ENCODE peak calls at places on chromosomes 13 and 19, in five cellular contexts. Z is thyroid gland, M is tibial artery, V is upper lobe of left lung, N is left ventricle myocardium inferior. Q is an unnamed sample.

GRCh38 chr19:29364224-29364726 is 151.3 kb upstream of the UQCRFS1 start:
- DNase-seq in Z (no peak), M (no peak), V (no peak), N (no peak), Q (no peak)

GRCh38 chr19:15864824-15865223 is 33.0 kb downstream of the CYP4F2 start:
- DNase-seq in Z (no peak), M (no peak), V (no peak), N (no peak), Q (no peak)

GRCh38 chr19:5850743-5851293 is 431 bp downstream of the FUT3 start:
- DNase-seq in Z (peak; percentile 85), M (peak; percentile 28), V (peak; percentile 89), N (no peak), Q (no peak)

GRCh38 chr19:33436360-33437345 is 63.1 kb downstream of the CEBPG start:
- DNase-seq in Z (no peak), M (no peak), V (no peak), N (peak; percentile 6), Q (no peak)

GRCh38 chr13:94558721-94559120 is 37.2 kb downstream of the TGDS start:
- DNase-seq in Z (no peak), M (no peak), V (no peak), N (no peak), Q (no peak)

GRCh38 chr13:47220453-47221150 is 323.7 kb upstream of the HTR2A start:
- DNase-seq in Z (no peak), M (no peak), V (no peak), N (no peak), Q (no peak)

GRCh38 chr19:10142701-10143375 is 23.1 kb upstream of the EIF3G start:
- DNase-seq in Z (no peak), M (no peak), V (peak; percentile 73), N (no peak), Q (no peak)

GRCh38 chr13:47816835-47817234 is 184.2 kb downstream of the SUCLA2 start:
- DNase-seq in Z (no peak), M (no peak), V (no peak), N (no peak), Q (no peak)

GRCh38 chr19:1651061-1651547 is 1.3 kb downstream of the TCF3 start:
- DNase-seq in Z (no peak), M (no peak), V (no peak), N (no peak), Q (peak; percentile 86)

GRCh38 chr19:12721656-12722565 is 1.8 kb downstream of the TNPO2 start:
- DNase-seq in Z (peak; percentile 69), M (peak; percentile 68), V (peak; percentile 65), N (peak; percentile 66), Q (peak; percentile 74)

GRCh38 chr13:39245688-39246087 is 207.4 kb downstream of the NHLRC3 start:
- DNase-seq in Z (no peak), M (no peak), V (no peak), N (no peak), Q (no peak)

GRCh38 chr13:100913143-100913542 is 238.5 kb upstream of the TMTC4 start:
- DNase-seq in Z (no peak), M (no peak), V (no peak), N (no peak), Q (no peak)

GRCh38 chr13:113831061-113831460 is 32.8 kb downstream of the GAS6 start:
- DNase-seq in Z (no peak), M (no peak), V (no peak), N (no peak), Q (no peak)

GRCh38 chr13:95362666-95363065 is 61.4 kb upstream of the ABCC4 start:
- DNase-seq in Z (no peak), M (no peak), V (no peak), N (no peak), Q (no peak)

DNA sequence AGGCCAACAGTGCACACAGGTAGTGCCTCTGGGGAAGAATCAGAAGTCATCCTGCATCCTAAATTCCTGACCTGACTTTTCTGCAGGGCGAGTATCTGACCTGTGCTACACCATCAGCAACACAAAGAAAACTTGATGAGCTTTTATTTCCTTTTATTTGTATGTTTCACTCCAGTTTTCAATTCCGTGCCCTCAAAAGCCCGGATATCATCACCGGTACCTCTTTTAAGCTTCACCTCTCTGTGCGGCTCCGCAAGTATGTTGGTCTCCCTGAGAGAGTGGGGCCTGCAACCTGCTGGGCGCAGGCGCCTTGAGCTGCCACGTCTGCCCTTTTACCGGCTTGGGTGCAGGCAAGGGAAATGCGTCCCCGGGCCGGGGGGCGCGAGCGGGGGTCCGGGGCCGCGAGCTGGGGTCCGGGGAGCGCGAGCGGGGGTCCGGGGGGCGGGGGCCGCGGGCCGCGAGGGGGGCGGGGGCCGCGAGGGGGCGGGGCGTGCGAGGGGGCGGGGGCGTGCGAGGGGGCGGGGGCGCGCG is 4.3 kb upstream of the DUXA start:
- DNase-seq in Z (peak; percentile 70), M (peak; percentile 56), V (no peak), N (peak; percentile 31), Q (peak; percentile 11)
- H3K4me3 ChIP-seq in Z (no peak overlapping the region), M (peak overlapping the region; percentile 50), V (peak overlapping the region; percentile 28), N (peak overlapping the region; percentile 62), Q (peak overlapping the region; percentile 37)

GRCh38 chr13:111639196-111639705 is 318.8 kb downstream of the TEX29 start:
- DNase-seq in Z (no peak), M (no peak), V (no peak), N (no peak), Q (no peak)

GRCh38 chr13:111637365-111637764 is 316.9 kb downstream of the TEX29 start:
- DNase-seq in Z (no peak), M (no peak), V (no peak), N (no peak), Q (no peak)

GRCh38 chr13:111639994-111640393 is 319.6 kb downstream of the TEX29 start:
- DNase-seq in Z (no peak), M (no peak), V (no peak), N (no peak), Q (no peak)

GRCh38 chr13:111636804-111637203 is 316.4 kb downstream of the TEX29 start:
- DNase-seq in Z (no peak), M (no peak), V (no peak), N (no peak), Q (no peak)

GRCh38 chr13:111638233-111638632 is 317.8 kb downstream of the TEX29 start:
- DNase-seq in Z (no peak), M (no peak), V (no peak), N (no peak), Q (no peak)
- TF ChIP-seq CTCF in Z (no peak), M (no peak), V (no peak), N (no peak), Q (no peak)

GRCh38 chr19:8358948-8359347 is 5.0 kb upstream of the ANGPTL4 start:
- DNase-seq in Z (no peak), M (no peak), V (no peak), N (no peak), Q (no peak)

GRCh38 chr19:8366121-8366581 is 2.2 kb downstream of the ANGPTL4 start:
- DNase-seq in Z (no peak), M (no peak), V (no peak), N (no peak), Q (no peak)

GRCh38 chr19:8360196-8360595 is 3.8 kb upstream of the ANGPTL4 start:
- DNase-seq in Z (no peak), M (no peak), V (no peak), N (no peak), Q (no peak)

GRCh38 chr19:8363803-8364771 is at the start of gene ANGPTL4:
- DNase-seq in Z (peak; percentile 77), M (peak; percentile 74), V (peak; percentile 31), N (peak; percentile 77), Q (no peak)

GRCh38 chr19:8361921-8362793 is 1.8 kb upstream of the ANGPTL4 start:
- DNase-seq in Z (peak; percentile 99), M (peak; percentile 97), V (peak; percentile 97), N (peak; percentile 93), Q (no peak)
- H3K27me3 ChIP-seq in Z (no peaks in the 10 kb centered on the region), M (no peaks in the 10 kb centered on the region), V (peaks cover 3% of the 10 kb centered on the region), N (no peaks in the 10 kb centered on the region), Q (no peaks in the 10 kb centered on the region)

GRCh38 chr19:38834590-38834989 is 3.0 kb upstream of the ECH1 start:
- DNase-seq in Z (no peak), M (no peak), V (no peak), N (no peak), Q (no peak)
- H3K4me3 ChIP-seq in Z (no peak overlapping the region), M (no peak overlapping the region), V (no peak overlapping the region), N (no peak overlapping the region), Q (no peak overlapping the region)

DNA sequence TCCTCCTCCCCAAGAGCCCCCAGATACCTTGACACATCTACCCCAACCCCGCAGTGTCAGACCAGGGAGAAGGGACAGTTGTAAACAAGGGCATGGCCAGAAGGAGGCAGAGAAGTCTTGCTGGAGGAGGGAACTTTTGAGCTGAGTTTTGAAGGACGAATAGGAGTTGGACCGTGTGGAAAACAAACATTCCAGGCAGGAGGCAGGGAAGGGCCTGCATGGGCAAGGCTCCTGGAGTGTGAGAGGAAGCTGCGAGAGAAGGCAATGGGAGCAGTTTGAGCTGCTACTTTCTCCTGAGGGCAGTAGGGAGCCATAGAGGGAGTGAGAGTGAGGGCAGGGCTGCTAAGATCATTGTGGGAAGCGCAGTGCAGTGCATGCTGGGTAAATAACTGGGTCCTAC is 23.3 kb downstream of the IL12RB1 start:
- DNase-seq in Z (no peak), M (no peak), V (no peak), N (no peak), Q (no peak)
- TF ChIP-seq CTCF in Z (no peak), M (no peak), V (no peak), N (no peak), Q (peak; percentile 5)

Q was measured in GM06990.